ENCODE peak calls at places on chromosomes 3 and 15, in seven cellular contexts. D is Peyer's patch; V is CD8-positive, alpha-beta memory T cell; F is OCI-LY7; S is fibroblast of mammary gland; K is left ventricle myocardium inferior; U is psoas muscle. B is an unnamed sample.
A peak's percentile ranks its signal among the peaks of the same experiment; 100 is the strongest.

GRCh38 chr3:37833790-37834189 is 27.9 kb upstream of the CTDSPL start:
- DNase-seq in D (no peak), V (no peak), F (no peak), S (no peak), K (no peak), U (no peak), B (peak; percentile 13)

GRCh38 chr3:15205934-15206661 is at the start of gene CAPN7:
- DNase-seq in D (peak; percentile 98), V (peak; percentile 95), F (peak; percentile 95), S (peak; percentile 86), K (peak; percentile 96), U (peak; percentile 98), B (peak; percentile 96)

GRCh38 chr15:51869074-51869425 is 39.6 kb downstream of the TMOD3 start:
- DNase-seq in D (peak; percentile 78), V (no peak), F (no peak), S (peak; percentile 80), K (no peak), U (no peak), B (no peak)

GRCh38 chr15:38864122-38864521 is 299.5 kb upstream of the RASGRP1 start:
- DNase-seq in D (no peak), V (no peak), F (no peak), S (no peak), K (no peak), U (no peak), B (no peak)

GRCh38 chr15:45948226-45948625 is 313.4 kb downstream of the SQOR start:
- DNase-seq in D (no peak), V (no peak), F (no peak), S (no peak), K (no peak), U (no peak), B (no peak)

GRCh38 chr15:43168192-43169107 is 16.8 kb upstream of the CCNDBP1 start:
- DNase-seq in D (no peak), V (no peak), F (no peak), S (peak; percentile 66), K (no peak), U (no peak), B (no peak)

GRCh38 chr15:43376017-43376705 is 5.3 kb downstream of the TUBGCP4 start:
- DNase-seq in D (peak; percentile 72), V (peak; percentile 3), F (peak; percentile 82), S (peak; percentile 45), K (no peak), U (no peak), B (peak; percentile 51)

GRCh38 chr3:14508966-14509795 is 31.0 kb downstream of the GRIP2 start:
- DNase-seq in D (peak; percentile 88), V (peak; percentile 64), F (peak; percentile 69), S (peak; percentile 30), K (peak; percentile 73), U (peak; percentile 76), B (peak; percentile 85)

GRCh38 chr15:35306361-35306981 is 221.4 kb upstream of the NANOGP8 start:
- DNase-seq in D (peak; percentile 58), V (no peak), F (no peak), S (peak; percentile 84), K (no peak), U (no peak), B (peak; percentile 55)

GRCh38 chr3:106004137-106004600 is 135.4 kb upstream of the CBLB start:
- DNase-seq in D (no peak), V (no peak), F (no peak), S (peak; percentile 89), K (no peak), U (no peak), B (no peak)

GRCh38 chr15:68700395-68701123 is 120.1 kb downstream of the ANP32A start:
- DNase-seq in D (no peak), V (no peak), F (no peak), S (peak; percentile 22), K (peak; percentile 76), U (peak; percentile 57), B (no peak)

GRCh38 chr3:152961323-152961722 is 126.4 kb downstream of the P2RY1 start:
- DNase-seq in D (no peak), V (no peak), F (peak; percentile 1), S (peak; percentile 49), K (no peak), U (no peak), B (peak; percentile 37)

GRCh38 chr3:192834428-192834827 is 83.2 kb downstream of the MB21D2 start:
- DNase-seq in D (no peak), V (no peak), F (no peak), S (peak; percentile 58), K (no peak), U (no peak), B (no peak)

GRCh38 chr3:167304077-167304476 is 76.0 kb downstream of the ZBBX start:
- DNase-seq in D (no peak), V (no peak), F (no peak), S (peak; percentile 33), K (no peak), U (no peak), B (no peak)

GRCh38 chr3:38115645-38116427 is 21.1 kb downstream of the ACAA1 start:
- DNase-seq in D (peak; percentile 42), V (no peak), F (no peak), S (no peak), K (no peak), U (no peak), B (peak; percentile 35)

GRCh38 chr3:32655167-32655566 is 29.8 kb upstream of the CNOT10 start:
- DNase-seq in D (no peak), V (no peak), F (no peak), S (no peak), K (no peak), U (no peak), B (no peak)

DNA sequence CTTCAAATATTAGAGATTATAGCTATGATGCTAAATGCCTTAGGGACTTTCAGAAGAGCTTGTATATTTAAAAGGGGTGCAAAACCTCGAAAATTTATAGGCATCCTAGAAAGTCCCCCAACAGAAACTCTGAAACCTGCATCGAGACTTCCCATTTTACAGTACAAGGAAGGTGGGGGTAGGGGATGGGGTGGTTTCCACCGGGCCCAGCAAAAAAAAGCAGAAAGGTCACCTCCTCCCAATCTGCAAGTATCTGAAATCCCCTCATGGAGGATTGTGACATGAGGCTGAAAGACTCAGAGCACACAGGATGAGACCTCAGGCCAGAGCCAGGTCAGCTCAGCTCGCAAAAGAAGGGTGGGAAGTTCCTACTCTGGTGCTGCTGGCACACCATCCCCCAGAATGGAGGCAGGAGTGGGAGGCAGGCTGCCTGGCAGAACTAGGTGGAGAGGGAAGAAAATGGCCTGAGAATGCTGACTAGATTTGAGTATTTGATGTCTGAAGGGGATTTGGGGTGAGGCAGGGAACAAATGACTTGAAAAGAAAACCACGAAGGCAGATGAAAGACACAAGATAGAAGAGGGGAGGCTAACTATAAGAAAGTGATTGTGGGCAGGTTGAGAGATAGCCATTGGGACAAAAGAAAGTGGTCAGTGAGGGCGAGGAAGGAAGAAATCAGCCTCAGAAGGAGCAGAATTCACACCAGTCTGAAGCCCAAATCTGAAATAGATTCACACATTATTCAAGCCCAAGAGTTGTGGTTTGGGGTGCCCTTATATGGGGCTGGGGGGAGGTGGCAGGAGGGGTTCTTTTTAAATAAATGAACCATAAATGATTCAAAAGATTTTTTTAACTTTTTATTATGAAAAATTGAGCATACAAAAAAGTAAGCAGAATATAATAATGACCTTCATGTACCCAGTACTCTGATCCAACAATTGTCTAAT is 22.5 kb upstream of the TSC22D2 start:
- DNase-seq in D (no peak), V (no peak), F (peak; percentile 21), S (no peak), K (no peak), U (no peak), B (no peak)
- H3K4me3 ChIP-seq in D (no peak overlapping the region), V (peak overlapping the region; percentile 24), F (peak overlapping the region; percentile 16), S (no peak overlapping the region), K (no peak overlapping the region), U (no peak overlapping the region), B (no peak overlapping the region)

GRCh38 chr15:90947577-90948357 is 6.9 kb upstream of the RCCD1 start:
- DNase-seq in D (no peak), V (no peak), F (no peak), S (no peak), K (no peak), U (no peak), B (no peak)
- H3K4me3 ChIP-seq in D (no peak overlapping the region), V (no peak overlapping the region), F (no peak overlapping the region), S (no peak overlapping the region), K (no peak overlapping the region), U (no peak overlapping the region), B (no peak overlapping the region)

DNA sequence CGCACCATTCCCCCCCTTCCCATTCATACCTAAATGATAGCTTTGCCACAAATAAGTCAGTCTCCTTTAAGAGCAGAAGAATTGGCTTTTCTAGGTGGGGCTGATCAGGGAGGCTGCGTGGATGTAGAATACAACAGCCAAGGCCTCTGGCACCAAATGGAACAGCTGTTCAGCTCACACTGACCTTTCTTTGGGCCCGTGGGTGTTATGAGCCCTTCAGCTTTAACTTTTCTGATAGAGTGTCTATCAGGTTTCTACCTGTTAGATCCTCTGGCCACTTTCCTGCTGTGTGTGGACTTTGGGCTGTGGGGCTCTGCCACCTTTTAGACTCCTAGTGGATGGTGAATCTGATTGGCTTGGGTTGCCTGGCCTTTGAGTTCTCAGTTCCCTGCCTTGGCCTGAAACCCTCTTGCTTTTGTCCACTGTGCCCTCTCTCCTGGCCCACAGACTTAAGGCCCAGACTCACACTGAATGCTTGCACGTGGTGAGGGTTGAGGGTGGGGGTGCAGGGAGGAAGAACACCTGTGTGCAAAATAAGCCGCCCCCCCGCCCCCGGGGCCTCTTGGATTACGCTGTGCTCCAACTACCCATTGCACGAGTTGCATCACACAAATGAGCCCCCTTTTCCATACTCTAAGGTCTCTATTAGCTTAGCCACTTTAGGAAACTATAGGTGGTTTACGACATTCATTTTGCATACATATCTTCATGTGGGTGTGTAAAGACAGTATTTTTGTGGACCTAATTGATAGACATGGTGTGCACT is 1.3 kb upstream of the RFX7 start:
- DNase-seq in D (peak; percentile 71), V (peak; percentile 6), F (peak; percentile 67), S (no peak), K (no peak), U (no peak), B (no peak)
- H3K4me3 ChIP-seq in D (peak overlapping the region; percentile 98), V (peak overlapping the region; percentile 72), F (peak overlapping the region; percentile 88), S (peak overlapping the region; percentile 26), K (peak overlapping the region; percentile 83), U (peak overlapping the region; percentile 78), B (peak overlapping the region; percentile 83)

GRCh38 chr3:125102470-125102869 is 46.7 kb upstream of the HEG1 start:
- DNase-seq in D (no peak), V (no peak), F (no peak), S (no peak), K (no peak), U (no peak), B (no peak)

GRCh38 chr3:125103406-125103805 is 47.6 kb upstream of the HEG1 start:
- DNase-seq in D (no peak), V (no peak), F (no peak), S (no peak), K (no peak), U (no peak), B (no peak)

GRCh38 chr3:125107384-125107783 is 51.6 kb upstream of the HEG1 start:
- DNase-seq in D (no peak), V (no peak), F (no peak), S (no peak), K (no peak), U (no peak), B (no peak)

GRCh38 chr3:125105116-125105515 is 49.3 kb upstream of the HEG1 start:
- DNase-seq in D (no peak), V (no peak), F (no peak), S (no peak), K (no peak), U (no peak), B (no peak)

DNA sequence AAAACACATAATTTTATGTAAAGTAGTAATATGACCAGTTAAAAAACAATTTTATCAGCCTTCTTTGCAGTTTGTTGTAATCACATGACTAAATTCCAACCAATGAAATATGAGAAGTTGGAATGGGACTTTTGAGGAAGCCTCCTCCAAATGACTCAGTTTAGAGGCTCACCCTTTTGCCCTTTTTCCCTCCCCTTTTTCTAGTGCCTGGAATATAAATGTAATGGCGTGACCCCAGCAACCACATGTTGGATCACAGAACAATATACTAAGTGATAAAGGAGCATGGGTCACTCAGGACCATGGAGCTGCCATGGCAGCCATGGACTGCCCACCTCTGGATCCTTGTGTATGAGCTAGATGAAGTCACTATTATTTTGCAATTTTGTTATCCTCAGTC is 48.8 kb upstream of the HEG1 start:
- DNase-seq in D (no peak), V (no peak), F (no peak), S (peak; percentile 46), K (no peak), U (no peak), B (no peak)
- H3K4me3 ChIP-seq in D (no peak overlapping the region), V (no peak overlapping the region), F (no peak overlapping the region), S (no peak overlapping the region), K (no peak overlapping the region), U (no peak overlapping the region), B (no peak overlapping the region)

B was measured in Caco-2.